ENCODE peak calls at places on chromosomes 1 and 21, in five cellular contexts. J is RWPE1; X is stimulated activated CD4-positive, alpha-beta T cell treated with anti-CD3 and anti-CD28 coated beads, Interleukin-15, amount 100 ng/mL, for 48 hours; Z is progenitor cell of endocrine pancreas; U is suprapubic skin. P is an unnamed sample.

GRCh38 chr21:45364464-45365185 is 40.3 kb upstream of the COL18A1 start:
- DNase-seq in J (no peak), X (no peak), Z (no peak), U (no peak), P (no peak)

GRCh38 chr1:225425211-225425786 is 2.5 kb downstream of the LBR start:
- DNase-seq in J (peak), X (no peak), Z (no peak), U (no peak), P (no peak)

GRCh38 chr1:67908260-67908936 is 75.1 kb upstream of the GNG12 start:
- DNase-seq in J (no peak), X (no peak), Z (no peak), U (no peak), P (no peak)

GRCh38 chr1:220817907-220818306 is 31.2 kb downstream of the MTARC1 start:
- DNase-seq in J (no peak), X (no peak), Z (no peak), U (no peak), P (no peak)

GRCh38 chr1:47244339-47244862 is 12.4 kb upstream of the TAL1 start:
- DNase-seq in J (no peak), X (no peak), Z (no peak), U (no peak), P (no peak)

GRCh38 chr1:15139654-15140350 is 13.7 kb upstream of the TMEM51 start:
- DNase-seq in J (peak), X (no peak), Z (peak), U (no peak), P (no peak)

GRCh38 chr1:148264374-148265276 is 112.5 kb upstream of the NBPF11 start:
- DNase-seq in J (peak), X (no peak), Z (no peak), U (no peak), P (no peak)

GRCh38 chr1:154683820-154684219 is 75.8 kb upstream of the ADAR start:
- DNase-seq in J (no peak), X (no peak), Z (no peak), U (no peak), P (no peak)

GRCh38 chr21:42653492-42654061 is at the start of gene PDE9A:
- DNase-seq in J (no peak), X (no peak), Z (peak), U (no peak), P (peak)

GRCh38 chr1:220045356-220046051 is 801 bp downstream of the EPRS1 start:
- DNase-seq in J (peak), X (no peak), Z (no peak), U (no peak), P (peak)

GRCh38 chr1:97136971-97137370 is 415.4 kb downstream of the PTBP2 start:
- DNase-seq in J (no peak), X (no peak), Z (no peak), U (no peak), P (no peak)

GRCh38 chr1:24705260-24706073 is 39.8 kb upstream of the CLIC4 start:
- DNase-seq in J (peak), X (peak), Z (peak), U (peak), P (peak)

GRCh38 chr1:225987491-225988316 is 11.4 kb downstream of the SDE2 start:
- DNase-seq in J (peak), X (no peak), Z (no peak), U (no peak), P (no peak)

GRCh38 chr1:152252157-152252556 is 28.2 kb upstream of the HRNR start:
- DNase-seq in J (peak), X (no peak), Z (no peak), U (no peak), P (no peak)

GRCh38 chr1:223175032-223175431 is 32.0 kb upstream of the TLR5 start:
- DNase-seq in J (no peak), X (no peak), Z (no peak), U (no peak), P (peak)

GRCh38 chr1:65812065-65812464 is 19.4 kb downstream of the PDE4B start:
- DNase-seq in J (peak), X (peak), Z (no peak), U (no peak), P (no peak)

GRCh38 chr1:185360714-185361113 is 43.7 kb upstream of the IVNS1ABP start:
- DNase-seq in J (no peak), X (no peak), Z (no peak), U (no peak), P (no peak)